ENCODE peak calls at places on chromosomes 5 and 9, in five cellular contexts. F is IMR-90, J is memory B cell, D is T-helper 1 cell, S is islet precursor cell. W is an unnamed sample.

GRCh38 chr9:114285166-114285867 is 37.6 kb upstream of the ORM1 start:
- DNase-seq in F (peak; percentile 94), J (no peak), D (no peak), S (peak; percentile 88), W (no peak)

GRCh38 chr9:112179816-112180215 is 4.7 kb upstream of the SUSD1 start:
- DNase-seq in F (no peak), J (no peak), D (no peak), S (no peak), W (no peak)

GRCh38 chr9:12631866-12632265 is 61.3 kb upstream of the TYRP1 start:
- DNase-seq in F (no peak), J (no peak), D (no peak), S (no peak), W (no peak)

GRCh38 chr5:6785861-6786180 is 72.6 kb downstream of the TENT4A start:
- DNase-seq in F (no peak), J (no peak), D (no peak), S (peak; percentile 7), W (no peak)

GRCh38 chr5:110070836-110071235 is 381.1 kb downstream of the MAN2A1 start:
- DNase-seq in F (no peak), J (no peak), D (no peak), S (no peak), W (no peak)

GRCh38 chr5:147483961-147484707 is 25.7 kb downstream of the DPYSL3 start:
- DNase-seq in F (peak; percentile 96), J (no peak), D (no peak), S (peak; percentile 65), W (no peak)

GRCh38 chr5:56415356-56415765 is 182.2 kb upstream of the ANKRD55 start:
- DNase-seq in F (peak; percentile 91), J (peak; percentile 54), D (no peak), S (peak; percentile 58), W (peak; percentile 45)

GRCh38 chr5:137412136-137412535 is 87.0 kb downstream of the SPOCK1 start:
- DNase-seq in F (no peak), J (no peak), D (no peak), S (peak; percentile 3), W (no peak)

GRCh38 chr9:109086221-109086620 is 33.5 kb downstream of the TMEM245 start:
- DNase-seq in F (peak; percentile 68), J (no peak), D (no peak), S (no peak), W (no peak)

GRCh38 chr5:38551020-38552017 is 5.1 kb downstream of the LIFR start:
- DNase-seq in F (peak; percentile 73), J (no peak), D (no peak), S (no peak), W (no peak)

GRCh38 chr5:69415584-69415958 is 655 bp downstream of the MARVELD2 start:
- DNase-seq in F (no peak), J (no peak), D (no peak), S (peak; percentile 69), W (no peak)

GRCh38 chr9:126615251-126615790 is 1.6 kb downstream of the LMX1B start:
- DNase-seq in F (peak; percentile 4), J (no peak), D (no peak), S (no peak), W (peak; percentile 38)

GRCh38 chr5:172463031-172463430 is 8.7 kb upstream of the SH3PXD2B start:
- DNase-seq in F (no peak), J (no peak), D (no peak), S (peak; percentile 24), W (no peak)